ENCODE peak calls at places on chromosomes 16 and 17, in four cellular contexts. K is cardiac muscle cell, N is heart left ventricle, D is transverse colon. Z is an unnamed sample.

GRCh38 chr17:73415782-73416181 is 104.0 kb upstream of the CDC42EP4 start:
- DNase-seq in K (no peak), N (no peak), D (no peak), Z (peak; percentile 27)

GRCh38 chr16:22070361-22071351 is 21.7 kb upstream of the VWA3A start:
- DNase-seq in K (peak; percentile 63), N (no peak), D (no peak), Z (no peak)

GRCh38 chr17:57699751-57700186 is 45.3 kb downstream of the CCDC182 start:
- DNase-seq in K (no peak), N (no peak), D (no peak), Z (no peak)

GRCh38 chr17:71941920-71942319 is 178.9 kb upstream of the SOX9 start:
- DNase-seq in K (no peak), N (no peak), D (peak; percentile 56), Z (no peak)

GRCh38 chr17:7346761-7347614 is 5.0 kb upstream of the KCTD11 start:
- DNase-seq in K (no peak), N (no peak), D (no peak), Z (no peak)

GRCh38 chr17:71055128-71055527 is 885.8 kb downstream of the KCNJ2 start:
- DNase-seq in K (peak; percentile 8), N (no peak), D (no peak), Z (no peak)

GRCh38 chr17:17528101-17528500 is 31.9 kb upstream of the RASD1 start:
- DNase-seq in K (no peak), N (no peak), D (no peak), Z (no peak)

GRCh38 chr17:74751210-74751529 is 2.7 kb downstream of the NHERF1 start:
- DNase-seq in K (no peak), N (no peak), D (no peak), Z (no peak)

GRCh38 chr17:80859004-80859941 is 132.4 kb upstream of the CHMP6 start:
- DNase-seq in K (peak; percentile 88), N (peak; percentile 66), D (peak; percentile 61), Z (no peak)

GRCh38 chr17:44039829-44040635 is 25.3 kb upstream of the TMEM101 start:
- DNase-seq in K (no peak), N (no peak), D (no peak), Z (no peak)

GRCh38 chr17:44043326-44043725 is 23.1 kb downstream of the LSM12 start:
- DNase-seq in K (peak; percentile 77), N (no peak), D (no peak), Z (peak; percentile 59)

GRCh38 chr17:44049294-44050080 is 17.0 kb downstream of the LSM12 start:
- DNase-seq in K (no peak), N (no peak), D (no peak), Z (no peak)

GRCh38 chr17:44045493-44045892 is 21.0 kb downstream of the LSM12 start:
- DNase-seq in K (no peak), N (no peak), D (no peak), Z (no peak)

GRCh38 chr17:44044092-44044491 is 22.4 kb downstream of the LSM12 start:
- DNase-seq in K (peak; percentile 50), N (no peak), D (no peak), Z (no peak)
- H3K4me3 ChIP-seq in K (no peak overlapping the region), N (no peak overlapping the region), D (no peak overlapping the region), Z (no peak overlapping the region)

DNA sequence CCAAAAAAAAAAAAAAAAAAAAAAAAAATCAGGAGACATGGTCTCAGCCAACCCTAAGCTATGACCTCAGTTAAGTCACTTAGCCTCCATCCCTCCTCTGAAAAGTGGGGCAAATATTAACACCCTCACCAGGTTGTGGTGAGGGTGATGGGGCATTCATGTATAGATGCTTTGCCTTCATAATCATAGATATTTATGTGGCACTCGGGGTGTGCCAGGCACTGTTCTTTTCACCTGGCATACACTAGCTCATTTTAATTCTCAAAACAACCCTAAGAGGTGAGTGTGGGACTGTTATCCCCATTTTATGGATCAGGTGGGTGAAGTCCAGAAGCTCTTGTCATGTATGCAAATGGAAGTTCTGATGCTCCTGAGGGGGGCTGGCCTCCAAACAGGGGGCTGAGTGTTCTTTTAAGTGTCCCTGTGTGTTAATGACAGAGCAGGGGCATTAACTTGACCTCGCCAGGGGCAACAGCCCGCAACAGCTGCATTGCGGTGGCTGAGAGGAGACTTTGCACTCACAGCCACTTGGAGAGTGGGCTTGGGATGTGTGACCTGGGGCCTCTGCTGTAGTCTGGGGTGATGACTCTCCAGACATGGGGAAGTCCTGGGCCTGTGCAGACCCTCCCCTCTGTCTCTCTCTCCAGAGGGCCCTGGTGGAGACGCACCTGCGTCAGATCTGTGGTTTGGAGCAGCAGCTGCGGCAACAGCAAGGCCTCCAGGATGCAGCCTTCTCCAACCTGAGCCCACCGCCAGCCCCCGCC is 4.2 kb downstream of the TBKBP1 start:
- DNase-seq in K (no peak), N (no peak), D (no peak), Z (no peak)
- TF ChIP-seq CTCF in K (no peak), N (no peak), D (no peak), Z (no peak)

GRCh38 chr16:26382607-26383006 is 684.1 kb upstream of the C16orf82 start:
- DNase-seq in K (no peak), N (no peak), D (no peak), Z (no peak)
- H3K9me3 ChIP-seq in K (no peaks in the 10 kb centered on the region), N (no peaks in the 10 kb centered on the region), D (no peaks in the 10 kb centered on the region), Z (no peaks in the 10 kb centered on the region)

DNA sequence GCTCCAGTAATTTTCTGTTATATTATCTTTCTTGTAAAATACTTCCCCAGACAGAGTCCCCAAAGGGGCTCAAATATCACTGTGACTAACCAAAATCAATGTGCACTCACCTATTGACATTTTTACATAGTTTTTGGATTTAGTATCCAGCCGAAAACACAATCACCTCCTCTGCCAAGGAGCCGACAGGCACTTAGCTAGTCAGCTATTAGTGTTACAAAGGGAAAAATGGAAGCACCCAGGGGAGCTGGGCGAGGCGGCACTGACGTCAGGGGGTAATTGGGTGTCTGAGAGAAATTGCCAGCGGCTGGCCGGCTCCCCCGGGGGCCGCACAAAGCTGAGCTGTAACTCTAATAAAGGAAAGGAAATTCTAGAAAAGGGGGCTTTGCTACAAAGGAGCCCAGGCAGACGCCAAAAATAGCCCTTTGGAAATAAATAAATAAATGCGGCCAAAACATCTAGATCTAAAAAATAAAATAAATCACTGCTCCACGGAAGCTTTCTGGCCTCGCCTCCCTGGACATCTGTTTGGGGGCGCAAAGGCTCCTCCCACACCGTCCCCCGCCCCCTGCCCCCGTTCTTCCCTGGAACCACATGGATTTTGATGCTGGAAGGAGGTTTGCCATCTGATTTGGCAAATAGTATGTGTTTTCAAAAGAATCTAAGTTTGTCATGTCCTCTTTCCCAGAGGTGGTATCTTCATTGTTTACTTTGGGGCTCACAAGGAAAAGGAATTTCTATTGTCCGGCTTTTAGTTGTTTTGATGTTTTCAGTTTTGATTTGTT is 156.8 kb downstream of the ZNF423 start:
- DNase-seq in K (peak; percentile 77), N (peak; percentile 64), D (no peak), Z (no peak)
- H3K4me3 ChIP-seq in K (no peak overlapping the region), N (peak overlapping the region; percentile 41), D (no peak overlapping the region), Z (peak overlapping the region; percentile 17)

GRCh38 chr17:8488931-8489330 is 53.2 kb downstream of the NDEL1 start:
- DNase-seq in K (peak; percentile 94), N (peak; percentile 52), D (no peak), Z (no peak)
- TF ChIP-seq CTCF in K (peak; percentile 24), N (no peak), D (no peak), Z (no peak)

DNA sequence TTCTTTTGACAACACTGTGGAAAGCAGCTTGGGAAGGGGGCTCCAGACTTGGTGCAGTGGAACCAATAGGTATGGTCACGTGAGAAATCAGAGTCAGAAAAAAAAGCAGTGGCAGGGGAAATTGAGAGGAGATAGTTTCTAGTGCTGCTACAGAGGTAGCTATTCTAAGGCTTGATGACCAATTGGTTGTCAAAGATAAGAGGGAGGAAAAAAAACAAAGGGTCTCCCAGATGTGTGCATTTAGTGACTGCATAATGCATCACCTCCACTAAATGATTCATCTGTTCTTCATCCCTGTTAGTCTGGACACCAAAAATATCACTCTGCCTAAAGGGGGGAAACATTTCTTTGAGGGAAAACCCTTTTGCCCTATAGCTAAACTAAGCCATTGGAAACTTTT is 56.5 kb downstream of the PIGL start:
- DNase-seq in K (no peak), N (no peak), D (no peak), Z (no peak)
- H3K9me3 ChIP-seq in K (no peaks in the 10 kb centered on the region), N (no peaks in the 10 kb centered on the region), D (no peaks in the 10 kb centered on the region), Z (no peaks in the 10 kb centered on the region)

DNA sequence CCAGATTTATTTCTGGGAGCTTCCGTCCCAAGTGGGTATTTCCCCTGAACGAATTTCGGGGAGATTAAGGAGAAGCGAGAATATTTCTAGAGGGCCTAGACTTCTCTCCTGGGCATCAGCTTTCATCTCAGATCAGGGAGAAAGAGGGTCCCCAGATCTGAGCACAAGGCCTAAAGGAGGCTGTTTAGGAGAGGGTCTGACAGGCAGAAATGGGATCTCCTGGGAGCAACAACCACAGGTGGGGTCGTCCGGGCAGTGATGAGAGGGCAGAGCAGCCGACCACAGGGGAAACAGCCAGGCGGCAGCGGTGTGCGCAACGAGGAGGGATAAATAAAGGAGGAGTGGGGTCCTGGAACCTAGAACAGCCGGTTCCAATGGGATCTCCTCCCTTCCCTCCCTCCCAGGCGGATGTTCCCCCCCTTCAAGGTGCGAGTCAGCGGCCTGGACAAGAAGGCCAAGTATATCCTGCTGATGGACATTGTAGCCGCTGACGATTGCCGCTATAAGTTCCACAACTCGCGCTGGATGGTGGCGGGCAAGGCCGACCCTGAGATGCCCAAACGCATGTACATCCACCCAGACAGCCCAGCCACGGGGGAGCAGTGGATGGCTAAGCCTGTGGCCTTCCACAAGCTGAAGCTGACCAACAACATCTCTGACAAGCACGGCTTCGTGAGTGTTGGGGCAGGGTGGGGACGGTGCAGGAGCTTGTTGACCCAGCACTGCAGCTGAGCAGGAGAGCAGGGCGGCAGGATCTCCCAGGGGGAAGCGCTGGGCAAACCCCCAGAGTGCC is 1.8 kb downstream of the TBX2 start:
- DNase-seq in K (no peak), N (no peak), D (no peak), Z (no peak)
- H3K4me3 ChIP-seq in K (peak overlapping the region; percentile 63), N (peak overlapping the region; percentile 67), D (peak overlapping the region; percentile 21), Z (peak overlapping the region; percentile 67)